ENCODE peak calls at places on chromosomes 13 and 19, in six cellular contexts. J is neuronal stem cell, I is mesenchymal stem cell, B is IMR-90, O is H1, K is trophoblast cell. E is an unnamed sample.

GRCh38 chr19:14479985-14480694 is 5.0 kb upstream of the PTGER1 start:
- DNase-seq in J (peak), K (peak), I (peak), O (no peak), B (peak), E (peak)

GRCh38 chr13:74647211-74647610 is 513.0 kb upstream of the KLF12 start:
- DNase-seq in J (no peak), K (no peak), O (no peak), B (no peak), I (no peak), E (no peak)

GRCh38 chr13:100794575-100794974 is 120.0 kb upstream of the TMTC4 start:
- DNase-seq in I (no peak), O (no peak), B (no peak), K (no peak), J (no peak), E (no peak)

GRCh38 chr19:56958428-56958827 is 117.9 kb upstream of the PEG3 start:
- DNase-seq in B (no peak), K (peak), I (no peak), O (no peak), J (no peak), E (no peak)

GRCh38 chr19:56508282-56508778 is 675 bp downstream of the ZNF471 start:
- DNase-seq in I (no peak), B (no peak), K (no peak), O (no peak), J (no peak), E (no peak)

GRCh38 chr19:48630289-48631036 is 6.7 kb downstream of the DBP start:
- DNase-seq in K (peak), J (no peak), O (no peak), B (no peak), I (peak), E (peak)

GRCh38 chr13:40875583-40875982 is 86.2 kb downstream of the SLC25A15 start:
- DNase-seq in O (no peak), J (no peak), B (no peak), I (no peak), K (no peak), E (no peak)

GRCh38 chr13:97627566-97627965 is 193.6 kb downstream of the RAP2A start:
- DNase-seq in J (no peak), I (peak), O (no peak), K (no peak), B (peak), E (peak)

GRCh38 chr13:112969692-112970338 is 801 bp downstream of the MCF2L start:
- DNase-seq in O (no peak), I (no peak), K (no peak), J (no peak), B (no peak), E (no peak)

GRCh38 chr13:114282143-114282685 is 813 bp downstream of the UPF3A start:
- DNase-seq in I (peak), B (peak), J (peak), O (no peak), K (peak), E (peak)

GRCh38 chr13:82833928-82834327 is 1048.3 kb downstream of the SLITRK1 start:
- DNase-seq in K (peak), O (no peak), B (peak), J (no peak), I (peak), E (no peak)

GRCh38 chr13:70390968-70391367 is 282.7 kb upstream of the KLHL1 start:
- DNase-seq in O (no peak), J (no peak), K (no peak), B (no peak), I (no peak), E (no peak)

GRCh38 chr19:5407356-5407755 is 47.9 kb upstream of the ZNRF4 start:
- DNase-seq in B (peak), I (no peak), O (no peak), J (no peak), K (peak), E (no peak)

GRCh38 chr19:798415-799075 is 1.3 kb downstream of the PTBP1 start:
- DNase-seq in I (no peak), B (no peak), O (no peak), J (no peak), K (peak), E (no peak)

GRCh38 chr13:80945328-80945727 is 604.4 kb upstream of the SPRY2 start:
- DNase-seq in O (peak), B (no peak), I (peak), J (peak), K (no peak), E (peak)

GRCh38 chr13:63198076-63198475 is 1782.4 kb upstream of the PCDH20 start:
- DNase-seq in K (no peak), J (no peak), I (no peak), B (peak), O (no peak), E (no peak)

GRCh38 chr19:41325947-41326706 is 16.2 kb downstream of the CCDC97 start:
- DNase-seq in I (peak), J (no peak), K (peak), B (peak), O (no peak), E (no peak)

GRCh38 chr13:40484101-40484800 is 182.2 kb downstream of the FOXO1 start:
- DNase-seq in O (no peak), B (no peak), J (no peak), I (no peak), K (no peak), E (no peak)

GRCh38 chr13:50080856-50081105 is 65.5 kb downstream of the KCNRG start:
- DNase-seq in K (no peak), B (peak), O (no peak), I (no peak), J (peak), E (no peak)

GRCh38 chr19:17325881-17326594 is 8.6 kb downstream of the ANO8 start:
- DNase-seq in I (no peak), J (no peak), O (no peak), K (peak), B (no peak), E (no peak)

GRCh38 chr13:44131069-44131614 is 242.5 kb upstream of the SERP2 start:
- DNase-seq in O (no peak), I (no peak), J (no peak), K (no peak), B (no peak), E (no peak)

GRCh38 chr19:50516859-50517703 is 3.4 kb upstream of the ASPDH start:
- DNase-seq in J (no peak), I (no peak), K (no peak), B (no peak), O (no peak), E (no peak)

GRCh38 chr13:74667656-74668055 is 533.5 kb upstream of the KLF12 start:
- DNase-seq in O (no peak), B (no peak), I (no peak), K (no peak), J (no peak), E (no peak)

GRCh38 chr19:11284535-11284934 is 11.4 kb upstream of the TSPAN16 start:
- DNase-seq in B (no peak), J (no peak), K (no peak), I (no peak), O (no peak), E (no peak)

GRCh38 chr19:49188626-49189200 is 31.1 kb downstream of the TRPM4 start:
- DNase-seq in K (no peak), J (no peak), O (no peak), B (no peak), I (no peak), E (peak)

GRCh38 chr13:106858910-106859309 is 291.0 kb upstream of the ARGLU1 start:
- DNase-seq in O (peak), J (no peak), B (no peak), K (peak), I (no peak), E (no peak)

GRCh38 chr19:33403221-33403972 is 29.9 kb downstream of the CEBPG start:
- DNase-seq in O (no peak), J (no peak), B (no peak), I (no peak), K (no peak), E (no peak)

GRCh38 chr19:35079826-35080225 is 35.8 kb upstream of the FXYD3 start:
- DNase-seq in J (no peak), O (no peak), I (no peak), K (no peak), B (no peak), E (no peak)

GRCh38 chr13:32475403-32475802 is 47.5 kb upstream of the N4BP2L1 start:
- DNase-seq in B (no peak), K (peak), O (no peak), J (no peak), I (no peak), E (no peak)

GRCh38 chr13:112734696-112735547 is 45.1 kb downstream of the ATP11A start:
- DNase-seq in O (no peak), J (no peak), I (no peak), K (no peak), B (peak), E (no peak)

GRCh38 chr19:28486934-28487333 is 726.0 kb downstream of the UQCRFS1 start:
- DNase-seq in J (no peak), K (no peak), I (no peak), B (no peak), O (no peak), E (no peak)

GRCh38 chr13:42836930-42837329 is 55.5 kb downstream of the FAM216B start:
- DNase-seq in O (peak), I (peak), J (no peak), B (peak), K (peak), E (no peak)

GRCh38 chr19:32252333-32252669 is 93.1 kb upstream of the ZNF507 start:
- DNase-seq in K (no peak), B (no peak), J (no peak), I (no peak), O (no peak), E (no peak)

GRCh38 chr13:99527346-99527745 is 26.1 kb downstream of the TM9SF2 start:
- DNase-seq in J (no peak), B (no peak), O (no peak), I (no peak), K (no peak), E (no peak)

GRCh38 chr19:10224337-10224736 is 6.8 kb downstream of the S1PR2 start:
- DNase-seq in K (no peak), J (no peak), B (no peak), O (no peak), I (no peak), E (no peak)

GRCh38 chr19:10219678-10220077 is 11.5 kb downstream of the S1PR2 start:
- DNase-seq in O (peak), K (peak), I (peak), B (peak), J (no peak), E (peak)

GRCh38 chr19:10220695-10221094 is 10.4 kb downstream of the S1PR2 start:
- DNase-seq in I (no peak), O (no peak), B (no peak), K (no peak), J (no peak), E (no peak)

GRCh38 chr19:10223488-10224213 is 7.5 kb downstream of the S1PR2 start:
- DNase-seq in B (no peak), J (no peak), O (no peak), I (no peak), K (no peak), E (no peak)

DNA sequence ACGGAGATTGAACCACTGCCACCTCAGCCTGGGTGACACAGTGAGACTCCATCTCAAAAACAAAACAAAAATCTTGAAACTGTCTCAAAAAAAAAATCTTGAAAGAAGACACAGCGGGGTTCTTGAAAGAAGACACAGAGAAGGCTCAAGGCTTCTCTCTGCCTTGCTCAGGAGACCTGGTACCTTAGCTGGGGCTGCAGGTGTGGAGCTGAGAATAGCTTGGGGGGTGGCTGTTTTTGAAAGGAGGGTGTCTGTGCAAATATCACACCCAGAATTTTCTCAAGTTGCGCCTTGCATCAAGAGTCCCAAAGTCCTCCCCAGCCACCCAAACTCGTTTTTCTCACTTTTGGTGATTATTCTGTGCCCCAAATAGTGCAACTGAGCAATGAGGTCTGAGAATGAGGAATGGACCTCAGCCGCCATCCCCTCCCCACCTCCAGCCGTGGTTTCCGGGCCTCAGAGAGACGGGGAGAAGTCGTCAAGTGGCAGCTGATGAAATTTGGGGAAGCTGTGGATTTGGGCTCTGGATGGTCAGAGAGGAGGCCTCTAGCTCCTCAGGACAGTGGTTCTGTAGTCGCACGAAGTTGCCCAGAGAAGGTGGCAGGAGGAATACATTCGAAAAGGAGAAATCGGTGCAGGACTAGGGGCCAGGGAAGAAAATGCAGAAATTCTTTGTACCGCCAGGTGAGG is 8.8 kb downstream of the S1PR2 start:
- DNase-seq in O (no peak), K (no peak), J (no peak), I (no peak), B (no peak), E (no peak)
- H2AFZ ChIP-seq in O (no peak), K (no peak), J (no peak), I (no peak), B (no peak), E (no peak)

GRCh38 chr13:34833562-34834182 is 108.4 kb upstream of the NBEA start:
- DNase-seq in K (peak), J (no peak), I (peak), B (peak), O (peak), E (peak)
- H2BK120ac ChIP-seq in K (no peak), J (no peak), I (no peak), B (no peak), O (no peak), E (no peak)

GRCh38 chr19:18594824-18595373 is 6.3 kb downstream of the REX1BD start:
- DNase-seq in K (no peak), J (no peak), B (no peak), O (no peak), I (no peak), E (no peak)
- H2AFZ ChIP-seq in K (no peak), J (peak), B (peak), O (no peak), I (no peak), E (no peak)

DNA sequence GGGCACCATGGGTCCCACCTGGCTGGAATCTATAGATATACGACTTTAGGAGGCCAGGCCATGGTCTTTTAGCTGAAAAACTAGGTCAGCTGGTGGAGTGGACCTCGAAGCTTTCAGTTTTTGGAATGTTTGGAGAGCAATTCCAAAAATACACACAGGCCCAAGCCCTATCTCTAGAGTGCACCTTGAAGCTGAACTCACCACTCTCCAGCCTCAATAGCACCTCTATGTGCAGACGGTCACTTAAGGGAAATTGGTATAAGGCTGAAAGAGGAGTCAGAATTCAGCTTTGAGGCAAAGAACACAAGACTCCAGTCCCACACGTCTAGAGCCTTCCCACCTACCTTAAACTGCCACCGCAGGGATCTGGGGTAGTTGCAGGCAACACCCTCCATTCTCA is 56.4 kb upstream of the KATNAL1 start:
- DNase-seq in B (no peak), K (no peak), I (no peak), J (no peak), O (no peak), E (no peak)
- H2BK120ac ChIP-seq in B (peak), K (no peak), I (peak), J (no peak), O (peak), E (no peak)

GRCh38 chr19:3441986-3442329 is 38.4 kb downstream of the SMIM24 start:
- DNase-seq in B (no peak), I (no peak), O (no peak), K (no peak), J (no peak), E (no peak)
- H2AFZ ChIP-seq in B (no peak), I (no peak), O (no peak), K (no peak), J (no peak), E (no peak)

GRCh38 chr13:51146667-51147066 is 35.6 kb upstream of the C13orf42 start:
- DNase-seq in J (no peak), K (no peak), I (no peak), O (no peak), B (no peak), E (no peak)
- H2BK120ac ChIP-seq in J (no peak), K (no peak), I (no peak), O (peak), B (no peak), E (no peak)

DNA sequence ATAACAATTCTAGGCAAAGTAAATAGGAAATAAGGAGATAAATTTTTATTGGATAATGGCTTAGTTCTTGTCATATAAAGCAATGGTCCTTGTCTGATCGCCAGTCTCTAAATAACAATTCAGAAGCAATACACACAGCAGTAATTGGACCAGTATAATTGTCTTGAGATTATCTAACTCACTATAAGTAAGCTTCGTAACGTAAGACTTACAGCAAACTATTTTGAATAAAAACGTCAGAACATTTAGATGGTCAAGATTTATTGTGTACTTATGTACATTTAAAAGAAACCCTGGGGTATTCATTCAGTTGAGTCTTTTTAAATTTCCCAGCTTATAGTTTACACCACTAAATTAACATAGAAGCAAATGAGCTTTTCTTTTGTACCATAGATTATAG is 20.2 kb upstream of the TRPC4 start:
- DNase-seq in B (no peak), I (no peak), O (no peak), J (no peak), K (no peak), E (no peak)
- H2AFZ ChIP-seq in B (no peak), I (no peak), O (no peak), J (no peak), K (no peak), E (no peak)

DNA sequence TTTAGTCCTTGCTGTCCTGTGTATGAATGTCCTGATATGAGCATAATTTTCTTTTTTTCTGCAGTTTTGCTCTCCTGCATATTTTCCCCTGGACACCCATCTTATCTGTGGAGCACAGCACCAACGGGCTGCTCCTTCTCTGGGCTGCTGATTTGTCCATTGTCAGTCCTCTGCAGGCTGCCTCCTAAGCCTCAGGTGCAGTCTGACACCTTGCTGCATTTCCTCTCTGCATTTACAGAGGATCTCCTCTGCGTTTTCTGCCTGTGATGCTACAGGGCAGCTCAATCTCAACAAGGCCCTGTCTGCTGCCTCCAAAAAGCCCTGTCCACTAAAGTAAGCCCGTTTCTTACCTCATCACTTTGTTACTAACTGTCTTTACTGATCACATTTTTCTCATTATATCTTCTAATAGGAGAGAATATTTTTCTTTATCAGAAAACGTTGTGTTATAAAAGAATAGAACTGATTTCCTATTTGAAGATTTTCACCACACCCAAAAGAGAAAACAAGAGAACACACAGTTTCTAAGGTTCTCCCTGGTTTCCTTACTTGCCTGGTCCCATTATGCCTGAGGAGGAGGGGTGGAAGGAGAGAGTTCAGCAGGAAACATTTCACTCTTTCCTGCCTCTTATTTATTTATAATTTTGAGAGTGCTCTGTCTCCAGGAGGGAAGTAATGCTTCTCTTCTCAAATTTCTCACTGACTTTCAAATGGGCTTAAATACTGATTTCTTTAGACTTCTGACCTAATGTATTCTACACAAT is 65.6 kb upstream of the TDRD3 start:
- DNase-seq in B (no peak), J (no peak), I (no peak), O (no peak), K (no peak), E (no peak)
- H2BK120ac ChIP-seq in B (no peak), J (no peak), I (no peak), O (no peak), K (no peak), E (no peak)

DNA sequence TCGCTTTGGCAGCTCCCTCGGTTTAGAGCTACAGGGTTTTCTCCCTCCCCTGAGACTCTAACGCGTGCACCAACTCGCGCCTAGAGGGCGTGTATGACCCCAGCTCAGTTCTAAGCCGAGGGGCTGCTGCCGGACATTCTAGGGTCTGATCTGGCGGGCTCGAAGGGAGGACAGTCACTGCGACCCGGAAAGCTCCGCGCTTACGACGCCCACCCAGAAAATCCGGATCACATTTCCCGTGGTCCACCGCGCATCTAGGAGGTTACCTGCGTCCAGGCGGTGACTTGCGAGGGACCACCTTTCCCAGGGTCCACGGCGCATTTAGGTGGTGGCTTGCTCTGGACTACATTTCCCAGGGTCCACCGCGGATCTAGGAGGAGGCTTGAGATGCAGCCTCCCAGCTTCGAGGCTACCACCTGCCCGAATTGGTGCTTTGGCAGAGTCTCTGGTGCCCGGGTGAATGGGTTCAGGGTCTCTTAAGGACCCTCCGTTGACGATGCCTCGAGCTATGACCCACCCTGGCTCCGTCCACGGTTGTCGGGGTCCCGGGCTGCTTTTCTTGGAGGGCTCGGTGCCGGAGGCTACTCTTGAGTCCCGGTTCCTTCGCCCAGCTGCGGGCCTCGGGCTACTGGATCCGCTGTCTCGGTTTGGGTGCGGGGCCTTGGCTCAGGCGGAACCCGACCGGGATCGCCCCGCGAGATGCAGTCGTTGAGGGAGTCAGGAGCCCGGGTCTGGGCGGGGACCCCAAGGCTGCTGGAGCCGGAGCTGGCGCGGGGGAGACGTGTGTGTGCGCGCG is 30.5 kb downstream of the ZNF146 start:
- DNase-seq in K (peak), O (peak), B (no peak), I (no peak), J (peak), E (peak)
- H2AFZ ChIP-seq in K (peak), O (peak), B (peak), I (no peak), J (no peak), E (no peak)

GRCh38 chr19:51689751-51690358 is 3.3 kb upstream of the SPACA6 start:
- DNase-seq in K (peak), B (no peak), I (peak), O (no peak), J (peak), E (peak)
- H2BK120ac ChIP-seq in K (peak), B (peak), I (peak), O (no peak), J (no peak), E (no peak)